ENCODE peak calls at places on chromosomes 6 and 20, in ten cellular contexts. One of them, this sample, is unnamed. For H3K9me3 and H3K4me1, the result is how much of the 10 kb centered on the place peaks cover.

GRCh38 chr6:118679293-118679692 is 27.9 kb upstream of the CEP85L start:
- DNase-seq in uterus: no peak
- DNase-seq in pancreas: no peak
- DNase-seq in hepatocyte: no peak
- DNase-seq in aorta: no peak
- DNase-seq in tibial artery: no peak
- DNase-seq in CD8-positive, alpha-beta T cell: no peak
- DNase-seq in esophagus squamous epithelium: no peak
- DNase-seq in left lung: no peak
- DNase-seq in mammary epithelial cell: peak
- DNase-seq in this sample: no peak

GRCh38 chr6:106309766-106310373 is 15.7 kb downstream of the ATG5 start:
- DNase-seq in CD8-positive, alpha-beta T cell: no peak
- DNase-seq in aorta: no peak
- DNase-seq in esophagus squamous epithelium: no peak
- DNase-seq in uterus: no peak
- DNase-seq in mammary epithelial cell: peak
- DNase-seq in hepatocyte: no peak
- DNase-seq in pancreas: no peak
- DNase-seq in left lung: no peak
- DNase-seq in tibial artery: no peak
- DNase-seq in this sample: no peak

GRCh38 chr20:20019123-20019522 is 2.0 kb downstream of the NAA20 start:
- DNase-seq in aorta: no peak
- DNase-seq in left lung: no peak
- DNase-seq in pancreas: no peak
- DNase-seq in uterus: no peak
- DNase-seq in esophagus squamous epithelium: no peak
- DNase-seq in CD8-positive, alpha-beta T cell: no peak
- DNase-seq in tibial artery: no peak
- DNase-seq in mammary epithelial cell: peak
- DNase-seq in hepatocyte: no peak
- DNase-seq in this sample: no peak

GRCh38 chr6:154386848-154387717 is 30.5 kb upstream of the IPCEF1 start:
- DNase-seq in aorta: no peak
- DNase-seq in esophagus squamous epithelium: no peak
- DNase-seq in uterus: no peak
- DNase-seq in mammary epithelial cell: peak
- DNase-seq in hepatocyte: peak
- DNase-seq in tibial artery: no peak
- DNase-seq in pancreas: no peak
- DNase-seq in CD8-positive, alpha-beta T cell: no peak
- DNase-seq in left lung: no peak
- DNase-seq in this sample: no peak

GRCh38 chr6:21299216-21299615 is 294.3 kb upstream of the SOX4 start:
- DNase-seq in esophagus squamous epithelium: no peak
- DNase-seq in pancreas: no peak
- DNase-seq in left lung: no peak
- DNase-seq in aorta: no peak
- DNase-seq in CD8-positive, alpha-beta T cell: no peak
- DNase-seq in uterus: no peak
- DNase-seq in mammary epithelial cell: no peak
- DNase-seq in tibial artery: no peak
- DNase-seq in hepatocyte: no peak
- DNase-seq in this sample: no peak

GRCh38 chr6:26445934-26446667 is 5.8 kb downstream of the BTN3A3 start:
- DNase-seq in CD8-positive, alpha-beta T cell: peak
- DNase-seq in left lung: no peak
- DNase-seq in hepatocyte: no peak
- DNase-seq in tibial artery: no peak
- DNase-seq in uterus: no peak
- DNase-seq in esophagus squamous epithelium: no peak
- DNase-seq in aorta: no peak
- DNase-seq in pancreas: no peak
- DNase-seq in mammary epithelial cell: no peak
- DNase-seq in this sample: no peak

GRCh38 chr20:37384683-37385174 is 38.8 kb downstream of the SRC start:
- DNase-seq in pancreas: peak
- DNase-seq in uterus: peak
- DNase-seq in hepatocyte: peak
- DNase-seq in esophagus squamous epithelium: no peak
- DNase-seq in CD8-positive, alpha-beta T cell: peak
- DNase-seq in left lung: peak
- DNase-seq in tibial artery: peak
- DNase-seq in mammary epithelial cell: peak
- DNase-seq in aorta: peak
- DNase-seq in this sample: peak

GRCh38 chr6:47721189-47721588 is 22.8 kb downstream of the ADGRF4 start:
- DNase-seq in CD8-positive, alpha-beta T cell: no peak
- DNase-seq in esophagus squamous epithelium: no peak
- DNase-seq in pancreas: no peak
- DNase-seq in hepatocyte: no peak
- DNase-seq in mammary epithelial cell: no peak
- DNase-seq in left lung: no peak
- DNase-seq in uterus: no peak
- DNase-seq in tibial artery: no peak
- DNase-seq in aorta: no peak
- DNase-seq in this sample: no peak

DNA sequence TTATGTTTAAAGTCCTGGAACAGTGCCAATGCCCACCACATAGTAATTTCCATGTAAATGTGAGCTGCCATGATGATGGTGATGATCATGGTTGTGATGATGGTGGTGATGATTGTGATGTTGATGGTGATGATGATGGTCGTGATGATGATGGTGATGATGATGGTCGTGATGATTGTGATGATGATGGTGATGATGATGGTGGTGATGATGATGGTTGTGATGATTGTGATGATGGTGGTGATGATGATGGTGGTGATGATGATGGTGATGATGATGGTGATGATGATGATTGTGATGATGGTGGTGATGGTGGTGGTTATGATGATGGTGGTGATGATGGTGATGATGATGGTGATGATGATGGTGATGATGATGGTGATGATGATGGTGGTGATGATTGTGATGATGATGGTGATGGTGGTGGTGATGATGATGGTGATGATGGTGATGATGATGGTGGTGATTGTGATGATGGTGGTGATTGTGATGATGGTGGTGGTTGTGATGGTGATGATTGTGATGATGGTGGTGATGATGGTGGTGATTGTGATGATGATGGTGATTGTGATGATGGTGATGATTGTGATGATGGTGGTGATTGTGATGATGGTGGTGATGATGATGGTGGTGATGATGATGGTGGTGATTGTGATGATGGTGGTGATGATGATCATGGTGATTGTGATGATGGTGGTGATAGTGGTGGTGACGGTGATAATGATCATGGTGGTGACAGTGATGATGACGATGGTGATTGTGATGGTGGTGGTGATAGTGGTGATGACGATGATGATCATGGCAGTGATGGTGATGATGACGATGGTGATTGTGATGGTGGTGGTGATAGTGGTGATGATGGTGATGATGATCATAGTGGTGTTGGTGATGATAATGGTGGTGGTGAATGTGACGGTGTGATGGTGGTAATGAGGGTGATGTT is 82.3 kb downstream of the PHACTR3 start:
- DNase-seq in CD8-positive, alpha-beta T cell: no peak
- DNase-seq in aorta: no peak
- DNase-seq in uterus: no peak
- DNase-seq in left lung: no peak
- DNase-seq in hepatocyte: no peak
- DNase-seq in tibial artery: no peak
- DNase-seq in esophagus squamous epithelium: no peak
- DNase-seq in pancreas: no peak
- DNase-seq in mammary epithelial cell: no peak
- DNase-seq in this sample: no peak
- H3K9me3 ChIP-seq in CD8-positive, alpha-beta T cell: under half
- H3K9me3 ChIP-seq in aorta: under half
- H3K9me3 ChIP-seq in uterus: under half
- H3K9me3 ChIP-seq in left lung: under half
- H3K9me3 ChIP-seq in hepatocyte: under half
- H3K9me3 ChIP-seq in tibial artery: under half
- H3K9me3 ChIP-seq in esophagus squamous epithelium: under half
- H3K9me3 ChIP-seq in pancreas: under half
- H3K9me3 ChIP-seq in mammary epithelial cell: under half
- H3K9me3 ChIP-seq in this sample: under half

DNA sequence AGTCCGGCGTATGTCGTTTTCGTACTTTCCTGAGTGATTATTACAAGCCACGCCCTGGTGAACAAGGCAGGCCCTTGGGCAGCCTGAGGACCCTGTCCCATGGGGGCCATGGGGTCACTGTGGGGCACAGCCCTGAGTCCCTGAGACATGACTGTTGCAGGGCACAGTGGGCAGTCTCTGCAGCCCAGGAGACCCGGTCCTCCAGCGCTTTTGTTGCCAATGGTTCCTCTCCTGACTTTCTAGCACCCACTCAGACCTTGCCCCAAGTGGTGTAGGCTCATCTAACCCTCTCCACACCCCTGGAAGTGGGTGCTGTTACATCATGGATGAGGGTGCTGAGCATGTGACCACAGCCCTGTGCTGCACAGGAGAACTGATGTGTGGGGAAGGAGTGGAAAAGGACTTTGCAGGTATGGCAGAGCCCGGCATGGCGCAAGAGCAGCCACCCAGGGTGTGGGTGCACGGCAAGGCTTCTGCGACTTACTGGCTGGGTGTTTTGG is 319.5 kb downstream of the TAF4 start:
- DNase-seq in mammary epithelial cell: no peak
- DNase-seq in pancreas: no peak
- DNase-seq in aorta: peak
- DNase-seq in CD8-positive, alpha-beta T cell: no peak
- DNase-seq in tibial artery: no peak
- DNase-seq in esophagus squamous epithelium: no peak
- DNase-seq in left lung: no peak
- DNase-seq in uterus: no peak
- DNase-seq in hepatocyte: no peak
- DNase-seq in this sample: peak
- H3K4me1 ChIP-seq in mammary epithelial cell: under half
- H3K4me1 ChIP-seq in pancreas: under half
- H3K4me1 ChIP-seq in aorta: under half
- H3K4me1 ChIP-seq in CD8-positive, alpha-beta T cell: under half
- H3K4me1 ChIP-seq in tibial artery: under half
- H3K4me1 ChIP-seq in esophagus squamous epithelium: under half
- H3K4me1 ChIP-seq in left lung: under half
- H3K4me1 ChIP-seq in uterus: under half
- H3K4me1 ChIP-seq in hepatocyte: under half
- H3K4me1 ChIP-seq in this sample: under half

GRCh38 chr6:30870546-30870945 is 13.8 kb upstream of the DDR1 start:
- DNase-seq in tibial artery: no peak
- DNase-seq in mammary epithelial cell: no peak
- DNase-seq in pancreas: no peak
- DNase-seq in uterus: no peak
- DNase-seq in hepatocyte: no peak
- DNase-seq in left lung: no peak
- DNase-seq in aorta: no peak
- DNase-seq in CD8-positive, alpha-beta T cell: no peak
- DNase-seq in esophagus squamous epithelium: no peak
- DNase-seq in this sample: no peak

GRCh38 chr6:30875244-30876038 is 8.9 kb upstream of the DDR1 start:
- DNase-seq in uterus: no peak
- DNase-seq in left lung: no peak
- DNase-seq in esophagus squamous epithelium: no peak
- DNase-seq in mammary epithelial cell: no peak
- DNase-seq in tibial artery: no peak
- DNase-seq in aorta: no peak
- DNase-seq in CD8-positive, alpha-beta T cell: no peak
- DNase-seq in pancreas: no peak
- DNase-seq in hepatocyte: no peak
- DNase-seq in this sample: no peak

GRCh38 chr6:30876039-30876730 is 8.1 kb upstream of the DDR1 start:
- DNase-seq in esophagus squamous epithelium: no peak
- DNase-seq in pancreas: peak
- DNase-seq in left lung: no peak
- DNase-seq in tibial artery: peak
- DNase-seq in uterus: peak
- DNase-seq in aorta: no peak
- DNase-seq in hepatocyte: peak
- DNase-seq in CD8-positive, alpha-beta T cell: no peak
- DNase-seq in mammary epithelial cell: peak
- DNase-seq in this sample: no peak

GRCh38 chr6:30873137-30873640 is 11.1 kb upstream of the DDR1 start:
- DNase-seq in left lung: no peak
- DNase-seq in uterus: no peak
- DNase-seq in aorta: no peak
- DNase-seq in mammary epithelial cell: no peak
- DNase-seq in tibial artery: no peak
- DNase-seq in CD8-positive, alpha-beta T cell: no peak
- DNase-seq in pancreas: no peak
- DNase-seq in esophagus squamous epithelium: no peak
- DNase-seq in hepatocyte: no peak
- DNase-seq in this sample: no peak

DNA sequence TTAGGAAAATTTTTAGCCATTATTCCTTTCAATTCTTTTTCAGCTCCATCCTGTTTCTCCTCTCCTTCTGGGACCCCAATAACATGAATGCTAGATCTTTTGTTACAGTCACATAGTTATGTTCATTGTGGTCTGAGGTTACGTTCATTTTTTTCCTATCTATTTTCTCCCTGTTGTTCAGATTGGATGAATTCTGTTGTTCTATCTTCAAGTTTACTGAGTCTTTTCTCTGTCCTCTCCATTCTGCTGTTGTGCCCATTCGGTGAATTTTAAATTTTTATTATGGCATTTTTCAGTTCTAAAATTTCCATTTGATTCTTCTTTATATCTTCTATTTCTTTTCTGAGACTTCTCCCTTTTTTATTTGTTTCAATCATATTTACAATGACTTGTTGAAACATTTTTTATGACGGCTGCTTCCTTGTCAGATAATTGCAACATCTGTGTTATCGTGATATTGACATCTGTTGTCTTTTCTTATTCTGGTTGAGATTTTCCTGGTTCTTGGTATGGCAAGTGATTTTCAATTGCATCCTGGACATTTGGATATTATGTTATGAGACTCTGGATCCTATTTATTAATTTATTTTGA is 12.6 kb upstream of the DDR1 start:
- DNase-seq in pancreas: no peak
- DNase-seq in mammary epithelial cell: no peak
- DNase-seq in aorta: no peak
- DNase-seq in hepatocyte: no peak
- DNase-seq in CD8-positive, alpha-beta T cell: no peak
- DNase-seq in tibial artery: no peak
- DNase-seq in uterus: no peak
- DNase-seq in left lung: no peak
- DNase-seq in esophagus squamous epithelium: no peak
- DNase-seq in this sample: no peak
- H3K9me3 ChIP-seq in pancreas: under half
- H3K9me3 ChIP-seq in mammary epithelial cell: under half
- H3K9me3 ChIP-seq in aorta: under half
- H3K9me3 ChIP-seq in hepatocyte: under half
- H3K9me3 ChIP-seq in CD8-positive, alpha-beta T cell: under half
- H3K9me3 ChIP-seq in tibial artery: under half
- H3K9me3 ChIP-seq in uterus: under half
- H3K9me3 ChIP-seq in left lung: under half
- H3K9me3 ChIP-seq in esophagus squamous epithelium: under half
- H3K9me3 ChIP-seq in this sample: under half

DNA sequence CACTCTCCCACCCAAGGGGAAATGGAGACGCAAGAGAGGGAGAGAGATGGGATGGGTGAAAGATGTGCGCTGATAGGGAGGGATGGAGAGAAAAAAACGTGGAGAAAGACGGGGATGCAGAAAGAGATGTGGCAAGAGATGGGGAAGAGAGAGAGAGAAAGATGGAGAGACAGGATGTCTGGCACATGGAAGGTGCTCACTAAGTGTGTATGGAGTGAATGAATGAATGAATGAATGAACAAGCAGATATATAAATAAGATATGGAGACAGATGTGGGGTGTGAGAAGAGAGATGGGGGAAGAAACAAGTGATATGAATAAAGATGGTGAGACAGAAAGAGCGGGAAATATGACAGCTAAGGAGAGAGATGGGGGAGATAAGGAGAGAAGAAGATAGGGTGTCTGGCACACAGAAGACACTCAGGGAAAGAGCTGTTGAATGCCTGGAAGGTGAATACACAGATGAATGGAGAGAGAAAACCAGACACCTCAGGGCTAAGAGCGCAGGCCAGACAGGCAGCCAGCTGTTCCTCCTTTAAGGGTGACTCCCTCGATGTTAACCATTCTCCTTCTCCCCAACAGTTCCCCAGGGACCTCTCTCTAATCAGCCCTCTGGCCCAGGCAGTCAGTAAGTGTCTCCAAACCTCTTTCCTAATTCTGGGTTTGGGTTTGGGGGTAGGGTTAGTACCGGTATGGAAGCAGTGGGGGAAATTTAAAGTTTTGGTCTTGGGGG is 753 bp downstream of the TNF start:
- DNase-seq in CD8-positive, alpha-beta T cell: no peak
- DNase-seq in mammary epithelial cell: no peak
- DNase-seq in aorta: no peak
- DNase-seq in uterus: no peak
- DNase-seq in hepatocyte: no peak
- DNase-seq in pancreas: no peak
- DNase-seq in tibial artery: no peak
- DNase-seq in left lung: no peak
- DNase-seq in esophagus squamous epithelium: no peak
- DNase-seq in this sample: no peak
- H3K4me1 ChIP-seq in CD8-positive, alpha-beta T cell: half or more
- H3K4me1 ChIP-seq in mammary epithelial cell: under half
- H3K4me1 ChIP-seq in aorta: under half
- H3K4me1 ChIP-seq in uterus: under half
- H3K4me1 ChIP-seq in hepatocyte: under half
- H3K4me1 ChIP-seq in pancreas: under half
- H3K4me1 ChIP-seq in tibial artery: under half
- H3K4me1 ChIP-seq in left lung: under half
- H3K4me1 ChIP-seq in esophagus squamous epithelium: under half
- H3K4me1 ChIP-seq in this sample: under half

This sample was measured in lower lobe of right lung.